ENCODE peak calls at places on chromosomes 13 and 19, in six cellular contexts. A is A549, L is HepG2, Z is GM12878, F is upper lobe of left lung, B is K562. S is an unnamed sample.

GRCh38 chr13:34926513-34926912 is 15.6 kb upstream of the NBEA start:
- ATAC-seq in A (no peak), L (no peak), Z (no peak), F (no peak), B (no peak), S (no peak)

GRCh38 chr19:18612051-18612771 is 459 bp upstream of the TMEM59L start:
- ATAC-seq in A (peak), L (no peak), Z (no peak), F (no peak), B (no peak), S (no peak)

GRCh38 chr19:13015361-13016231 is 20.3 kb downstream of the NFIX start:
- ATAC-seq in A (no peak), L (no peak), Z (no peak), F (peak), B (peak), S (no peak)

GRCh38 chr13:44243198-44243852 is 130.3 kb upstream of the SERP2 start:
- ATAC-seq in A (no peak), L (peak), Z (peak), F (peak), B (peak), S (peak)

GRCh38 chr13:23320926-23321533 is 112.5 kb downstream of the SACS start:
- ATAC-seq in A (peak), L (peak), Z (peak), F (no peak), B (no peak), S (peak)

GRCh38 chr19:7216373-7216902 is 77.8 kb downstream of the INSR start:
- ATAC-seq in A (no peak), L (no peak), Z (peak), F (no peak), B (no peak), S (no peak)

GRCh38 chr19:49677232-49677881 is at the start of gene PRMT1:
- ATAC-seq in A (peak), L (peak), Z (peak), F (no peak), B (peak), S (no peak)

GRCh38 chr13:40657961-40658360 is 8.5 kb downstream of the FOXO1 start:
- ATAC-seq in A (no peak), L (no peak), Z (no peak), F (no peak), B (no peak), S (no peak)

GRCh38 chr13:22454586-22454985 is 726.2 kb upstream of the SGCG start:
- ATAC-seq in A (no peak), L (no peak), Z (no peak), F (no peak), B (no peak), S (no peak)

GRCh38 chr13:28751210-28751935 is 32.6 kb upstream of the SLC46A3 start:
- ATAC-seq in A (no peak), L (no peak), Z (no peak), F (no peak), B (no peak), S (no peak)

GRCh38 chr13:97460853-97461252 is 26.9 kb downstream of the RAP2A start:
- ATAC-seq in A (no peak), L (no peak), Z (no peak), F (no peak), B (no peak), S (no peak)

GRCh38 chr19:55528030-55528801 is 8.7 kb downstream of the SBK2 start:
- ATAC-seq in A (peak), L (peak), Z (no peak), F (no peak), B (no peak), S (no peak)

GRCh38 chr13:93628136-93628535 is 401.5 kb downstream of the GPC6 start:
- ATAC-seq in A (no peak), L (no peak), Z (no peak), F (no peak), B (no peak), S (no peak)

GRCh38 chr13:52651880-52652169 is 811 bp upstream of the SUGT1 start:
- ATAC-seq in A (peak), L (peak), Z (peak), F (peak), B (peak), S (peak)

GRCh38 chr13:29852464-29853054 is 2.1 kb upstream of the UBL3 start:
- ATAC-seq in A (no peak), L (no peak), Z (no peak), F (no peak), B (no peak), S (no peak)

GRCh38 chr13:97262058-97262457 is 39.9 kb downstream of the MBNL2 start:
- ATAC-seq in A (no peak), L (no peak), Z (no peak), F (no peak), B (no peak), S (no peak)

GRCh38 chr13:50053844-50054243 is 38.6 kb downstream of the KCNRG start:
- ATAC-seq in A (no peak), L (no peak), Z (peak), F (no peak), B (no peak), S (no peak)

GRCh38 chr19:39506944-39507714 is 7.8 kb upstream of the SELENOV start:
- ATAC-seq in A (peak), L (peak), Z (peak), F (no peak), B (peak), S (no peak)

GRCh38 chr13:21741396-21741795 is 70.5 kb downstream of the FGF9 start:
- ATAC-seq in A (no peak), L (no peak), Z (no peak), F (no peak), B (no peak), S (no peak)

GRCh38 chr13:39524795-39525194 is 78.2 kb downstream of the LHFPL6 start:
- ATAC-seq in A (no peak), L (no peak), Z (no peak), F (no peak), B (no peak), S (no peak)

GRCh38 chr13:114064516-114065140 is 67.8 kb downstream of the RASA3 start:
- ATAC-seq in A (peak), L (peak), Z (no peak), F (peak), B (peak), S (peak)

GRCh38 chr19:29564574-29565005 is 38.8 kb downstream of the VSTM2B start:
- ATAC-seq in A (no peak), L (no peak), Z (no peak), F (no peak), B (no peak), S (no peak)

GRCh38 chr13:51826606-51827005 is 18.4 kb downstream of the TMEM272 start:
- ATAC-seq in A (no peak), L (no peak), Z (no peak), F (no peak), B (no peak), S (peak)

GRCh38 chr19:6705931-6706632 is 14.4 kb downstream of the C3 start:
- ATAC-seq in A (no peak), L (peak), Z (no peak), F (peak), B (no peak), S (no peak)

GRCh38 chr13:114226088-114226487 is 8.6 kb upstream of the CDC16 start:
- ATAC-seq in A (no peak), L (no peak), Z (peak), F (no peak), B (no peak), S (no peak)

GRCh38 chr19:6092329-6093286 is 17.7 kb downstream of the RFX2 start:
- ATAC-seq in A (peak), L (peak), Z (no peak), F (peak), B (peak), S (peak)

GRCh38 chr13:23411706-23412105 is 21.8 kb downstream of the SACS start:
- ATAC-seq in A (no peak), L (no peak), Z (no peak), F (no peak), B (no peak), S (no peak)

GRCh38 chr13:99363391-99363790 is 56.2 kb upstream of the GPR183 start:
- ATAC-seq in A (no peak), L (no peak), Z (no peak), F (no peak), B (peak), S (no peak)

GRCh38 chr13:91046715-91047327 is 300.7 kb upstream of the MIR17HG start:
- ATAC-seq in A (no peak), L (no peak), Z (no peak), F (no peak), B (no peak), S (no peak)

GRCh38 chr19:13181747-13182388 is 31.7 kb downstream of the IER2 start:
- ATAC-seq in A (no peak), L (peak), Z (peak), F (no peak), B (peak), S (peak)

GRCh38 chr19:56066152-56067023 is 54.7 kb downstream of the ZNF787 start:
- ATAC-seq in A (peak), L (peak), Z (peak), F (peak), B (peak), S (peak)

GRCh38 chr19:17052439-17052838 is 22.8 kb downstream of the HAUS8 start:
- ATAC-seq in A (peak), L (peak), Z (peak), F (peak), B (peak), S (no peak)

GRCh38 chr13:95915102-95915501 is 138.1 kb downstream of the UGGT2 start:
- ATAC-seq in A (no peak), L (no peak), Z (no peak), F (no peak), B (no peak), S (no peak)
- TF ChIP-seq EP300 in A (no peak), L (no peak), Z (no peak), F (no peak), B (no peak), S (no peak)

DNA sequence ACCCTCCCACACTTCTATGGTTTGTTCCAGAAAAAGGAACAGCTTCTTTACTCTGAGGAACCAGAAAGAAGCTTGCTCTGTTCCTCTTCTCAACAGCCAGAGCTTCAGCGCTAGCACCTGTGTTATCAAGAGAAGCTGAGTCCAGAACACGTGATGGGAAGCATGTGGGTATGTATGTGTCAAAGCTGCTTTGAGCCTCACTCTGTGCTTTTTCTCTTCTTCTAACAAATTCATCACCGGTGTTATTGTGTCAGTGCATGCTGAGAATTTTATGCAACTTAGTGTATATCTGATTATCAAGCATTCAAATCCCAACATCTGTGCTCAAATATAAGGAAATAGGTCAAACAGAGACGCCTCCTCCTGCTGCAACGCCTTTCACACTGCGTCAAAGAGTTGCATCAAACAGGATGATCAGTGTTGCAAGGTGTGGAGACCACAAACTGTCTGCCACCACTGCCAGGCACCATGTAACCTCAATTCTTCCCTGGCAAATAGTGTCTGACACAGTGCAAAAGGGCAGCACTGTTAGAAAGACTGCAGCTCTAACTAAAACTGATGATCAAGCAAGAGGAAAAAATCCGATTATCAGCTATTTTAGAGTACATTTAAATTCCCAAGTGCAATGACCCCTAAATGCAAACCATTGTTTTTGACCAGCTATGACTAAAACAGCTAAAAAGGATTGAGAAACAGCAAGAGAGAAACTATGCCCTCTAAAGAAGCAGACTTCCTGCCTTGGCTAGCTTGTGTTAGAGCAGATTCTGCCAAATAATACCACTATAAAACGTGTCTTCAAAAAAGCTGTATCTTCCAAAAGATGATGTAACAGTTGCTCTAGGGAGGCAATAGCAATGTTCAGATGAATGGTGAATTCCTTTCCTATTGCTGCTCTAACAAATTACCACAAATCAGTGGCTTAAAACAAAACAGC is 84.1 kb downstream of the LRRC63 start:
- ATAC-seq in A (no peak), L (no peak), Z (peak), F (peak), B (peak), S (peak)
- TF ChIP-seq POLR2A in A (no peak), L (no peak), Z (no peak), F (no peak), B (no peak), S (no peak)

GRCh38 chr19:1266818-1267440 is 2.2 kb upstream of the CIRBP start:
- ATAC-seq in A (peak), L (peak), Z (peak), F (no peak), B (peak), S (peak)
- TF ChIP-seq EP300 in A (no peak), L (no peak), Z (no peak), F (no peak), B (no peak), S (no peak)

GRCh38 chr19:52601025-52601973 is 31.2 kb downstream of the ZNF701 start:
- ATAC-seq in A (no peak), L (peak), Z (peak), F (peak), B (peak), S (peak)
- TF ChIP-seq POLR2A in A (no peak), L (peak), Z (peak), F (no peak), B (peak), S (no peak)

DNA sequence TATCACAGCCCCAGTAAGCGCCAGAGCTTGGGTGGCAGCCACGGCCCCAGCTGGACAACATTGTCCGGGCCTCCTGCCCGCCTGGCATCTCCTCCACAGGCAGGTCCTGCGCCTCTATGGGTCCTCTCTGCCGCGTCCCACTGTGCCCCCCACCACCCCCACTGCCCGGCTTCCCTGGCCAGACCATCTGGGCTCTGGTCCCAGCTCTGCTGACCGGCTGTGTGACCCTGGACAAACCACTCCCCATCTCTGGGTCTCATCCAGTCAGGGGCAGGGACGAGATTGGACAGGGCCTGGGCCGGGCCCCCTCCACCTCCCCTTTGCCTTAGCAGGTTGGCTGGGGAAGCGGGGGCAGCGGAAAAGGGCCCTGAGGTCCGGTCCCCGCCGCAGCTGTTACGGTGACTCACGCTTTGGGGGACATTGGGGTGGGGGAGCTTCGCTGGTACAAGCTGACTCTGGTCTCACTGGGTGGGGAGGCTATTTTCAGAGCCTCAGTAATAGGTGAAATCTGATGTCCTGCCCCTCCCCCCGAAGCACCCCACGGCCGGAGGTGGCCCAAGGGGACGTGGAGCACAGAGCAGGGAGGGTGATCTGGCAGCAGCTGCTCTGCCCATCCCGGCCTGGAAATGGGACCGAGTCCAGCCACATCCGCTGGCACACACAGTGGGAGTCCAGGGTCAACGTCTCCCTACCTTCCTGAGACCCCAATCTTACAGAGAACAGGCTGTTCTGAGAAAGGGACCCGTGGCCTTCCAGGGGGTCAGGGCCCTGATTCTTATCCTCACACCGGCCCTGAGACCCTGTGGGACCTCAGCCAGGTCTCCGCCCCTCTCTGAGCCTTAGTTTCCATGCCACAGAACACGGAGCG is 9.1 kb downstream of the NFIC start:
- ATAC-seq in A (no peak), L (no peak), Z (no peak), F (peak), B (peak), S (peak)
- TF ChIP-seq EP300 in A (no peak), L (no peak), Z (no peak), F (no peak), B (no peak), S (no peak)

GRCh38 chr19:10667867-10668266 is 13.7 kb downstream of the ILF3 start:
- ATAC-seq in A (peak), L (no peak), Z (peak), F (no peak), B (no peak), S (no peak)
- TF ChIP-seq POLR2A in A (no peak), L (no peak), Z (peak), F (no peak), B (no peak), S (no peak)

GRCh38 chr19:3019211-3019854 is 9.7 kb downstream of the TLE2 start:
- ATAC-seq in A (no peak), L (no peak), Z (no peak), F (peak), B (no peak), S (no peak)

GRCh38 chr19:3017923-3018322 is 11.2 kb downstream of the TLE2 start:
- ATAC-seq in A (no peak), L (no peak), Z (no peak), F (no peak), B (no peak), S (no peak)

GRCh38 chr19:3024509-3024869 is 4.6 kb downstream of the TLE2 start:
- ATAC-seq in A (no peak), L (no peak), Z (no peak), F (no peak), B (no peak), S (no peak)

GRCh38 chr19:3024870-3025515 is 4.1 kb downstream of the TLE2 start:
- ATAC-seq in A (no peak), L (peak), Z (no peak), F (no peak), B (peak), S (no peak)

GRCh38 chr19:3020321-3020960 is 8.6 kb downstream of the TLE2 start:
- ATAC-seq in A (no peak), L (no peak), Z (no peak), F (no peak), B (no peak), S (no peak)
- TF ChIP-seq EP300 in A (no peak), L (no peak), Z (no peak), F (no peak), B (no peak), S (no peak)

GRCh38 chr19:54189668-54190502 is 505 bp upstream of the MBOAT7 start:
- ATAC-seq in A (peak), L (peak), Z (peak), F (peak), B (peak), S (peak)

GRCh38 chr19:54191671-54192453 is 754 bp downstream of the TSEN34 start:
- ATAC-seq in A (no peak), L (no peak), Z (no peak), F (no peak), B (no peak), S (no peak)

GRCh38 chr19:54189020-54189667 is at the start of gene MBOAT7:
- ATAC-seq in A (peak), L (peak), Z (peak), F (no peak), B (peak), S (peak)

GRCh38 chr19:54190942-54191670 is at the start of gene TSEN34:
- ATAC-seq in A (peak), L (peak), Z (peak), F (peak), B (peak), S (peak)

GRCh38 chr19:54190503-54190941 is 586 bp upstream of the TSEN34 start:
- ATAC-seq in A (peak), L (peak), Z (peak), F (peak), B (peak), S (peak)
- TF ChIP-seq POLR2A in A (no peak), L (no peak), Z (no peak), F (no peak), B (no peak), S (no peak)